ENCODE peak calls at places on chromosomes 11 and 22, in nine cellular contexts. Z is esophagus squamous epithelium, X is IMR-90, N is dorsolateral prefrontal cortex, D is astrocyte of the spinal cord, K is ovary, V is H9, O is lower leg skin, H is progenitor cell of endocrine pancreas. S is an unnamed sample.

GRCh38 chr11:126359431-126360048 is 4.1 kb downstream of the ST3GAL4 start:
- DNase-seq in D (peak; percentile 33), O (peak; percentile 69), Z (no peak), K (peak; percentile 94), N (no peak), X (peak; percentile 37), V (no peak), H (no peak), S (no peak)

GRCh38 chr11:16792426-16792825 is 54.0 kb downstream of the C11orf58 start:
- DNase-seq in V (no peak), N (no peak), O (no peak), Z (no peak), X (no peak), H (no peak), D (peak; percentile 60), K (no peak), S (no peak)

GRCh38 chr11:64583296-64584262 is 7.4 kb upstream of the SLC22A12 start:
- DNase-seq in X (no peak), K (no peak), H (no peak), O (no peak), N (no peak), D (no peak), Z (no peak), V (no peak), S (no peak)

GRCh38 chr11:94655291-94655690 is 88.1 kb downstream of the PIWIL4 start:
- DNase-seq in Z (no peak), K (no peak), X (no peak), O (no peak), D (no peak), H (no peak), V (peak; percentile 26), N (no peak), S (no peak)

GRCh38 chr22:32364210-32364609 is 6.5 kb downstream of the RFPL3 start:
- DNase-seq in X (no peak), K (no peak), O (no peak), Z (no peak), V (no peak), N (no peak), D (no peak), H (no peak), S (no peak)

GRCh38 chr11:15801616-15802015 is 554.7 kb downstream of the SOX6 start:
- DNase-seq in K (no peak), N (no peak), D (peak; percentile 66), X (no peak), O (no peak), H (no peak), Z (no peak), V (no peak), S (no peak)

GRCh38 chr11:69088676-69089146 is 40.0 kb downstream of the TPCN2 start:
- DNase-seq in D (peak; percentile 78), O (peak; percentile 50), N (peak; percentile 73), V (peak; percentile 91), K (peak; percentile 69), X (peak; percentile 76), H (peak; percentile 73), Z (no peak), S (peak; percentile 73)

GRCh38 chr22:31044262-31044861 is 36.8 kb upstream of the SMTN start:
- DNase-seq in N (no peak), Z (no peak), K (peak; percentile 87), V (peak; percentile 34), H (no peak), O (no peak), X (peak; percentile 74), D (no peak), S (no peak)

GRCh38 chr11:112219476-112220232 is 6.6 kb upstream of the PTS start:
- DNase-seq in H (peak; percentile 20), X (peak; percentile 81), O (peak; percentile 50), D (peak; percentile 79), K (peak; percentile 12), N (no peak), Z (no peak), V (peak; percentile 38), S (no peak)

GRCh38 chr11:24509114-24509513 is 12.3 kb downstream of the LUZP2 start:
- DNase-seq in O (no peak), D (peak; percentile 7), V (no peak), Z (no peak), K (no peak), X (peak; percentile 41), N (no peak), H (no peak), S (no peak)

GRCh38 chr22:28935713-28936112 is 52.3 kb downstream of the ZNRF3 start:
- DNase-seq in H (no peak), N (no peak), K (no peak), Z (no peak), D (no peak), X (no peak), O (no peak), V (no peak), S (no peak)
- TF ChIP-seq CTCF in H (peak; percentile 43), N (no peak), K (no peak), Z (no peak), D (peak; percentile 27), X (no peak), O (no peak), V (peak; percentile 60), S (peak; percentile 57)

GRCh38 chr11:113875414-113876073 is at the start of gene USP28:
- DNase-seq in N (peak; percentile 96), X (peak; percentile 95), H (peak; percentile 93), K (peak; percentile 97), Z (peak; percentile 51), O (peak; percentile 90), D (peak; percentile 97), V (peak; percentile 97), S (peak; percentile 93)

GRCh38 chr11:113874096-113874919 is 1.1 kb downstream of the USP28 start:
- DNase-seq in K (no peak), N (no peak), H (no peak), Z (no peak), X (peak; percentile 1), V (no peak), D (peak; percentile 35), O (no peak), S (no peak)

GRCh38 chr11:113873241-113873626 is 2.1 kb downstream of the USP28 start:
- DNase-seq in Z (no peak), X (peak; percentile 32), K (no peak), D (peak; percentile 46), H (no peak), O (no peak), N (no peak), V (no peak), S (no peak)

GRCh38 chr11:113876074-113876797 is 864 bp upstream of the USP28 start:
- DNase-seq in X (no peak), V (no peak), O (no peak), H (no peak), N (no peak), Z (no peak), D (no peak), K (no peak), S (no peak)

GRCh38 chr11:113874920-113875413 is 405 bp downstream of the USP28 start:
- DNase-seq in K (no peak), O (no peak), D (peak; percentile 39), N (no peak), H (no peak), V (no peak), Z (no peak), X (peak; percentile 35), S (no peak)
- TF ChIP-seq CTCF in K (peak; percentile 41), O (no peak), D (no peak), N (no peak), H (peak; percentile 41), V (no peak), Z (no peak), X (no peak), S (no peak)

GRCh38 chr11:72203163-72203562 is 11.2 kb downstream of the FOLR1 start:
- DNase-seq in H (no peak), O (no peak), Z (no peak), X (no peak), V (no peak), N (no peak), D (no peak), K (no peak), S (no peak)

GRCh38 chr11:72204865-72205264 is 11.7 kb upstream of the FOLR2 start:
- DNase-seq in D (no peak), X (no peak), O (no peak), K (no peak), Z (no peak), V (no peak), N (no peak), H (no peak), S (no peak)

GRCh38 chr11:72209101-72209500 is 7.5 kb upstream of the FOLR2 start:
- DNase-seq in O (no peak), Z (no peak), K (no peak), X (no peak), H (no peak), D (no peak), V (no peak), N (no peak), S (peak; percentile 7)

GRCh38 chr11:72202571-72202970 is 10.6 kb downstream of the FOLR1 start:
- DNase-seq in X (no peak), Z (no peak), H (no peak), O (no peak), V (no peak), N (no peak), K (no peak), D (no peak), S (no peak)

GRCh38 chr11:72208281-72208680 is 8.3 kb upstream of the FOLR2 start:
- DNase-seq in D (no peak), X (no peak), Z (no peak), H (no peak), K (no peak), O (no peak), N (no peak), V (no peak), S (peak; percentile 5)
- TF ChIP-seq CTCF in D (no peak), X (no peak), Z (no peak), H (no peak), K (no peak), O (no peak), N (no peak), V (no peak), S (no peak)

GRCh38 chr22:20762233-20762796 is 11.6 kb upstream of the SERPIND1 start:
- DNase-seq in O (no peak), D (no peak), X (no peak), N (no peak), K (no peak), Z (no peak), V (no peak), H (no peak), S (no peak)

GRCh38 chr22:20761536-20761935 is 12.4 kb upstream of the SERPIND1 start:
- DNase-seq in O (no peak), K (no peak), N (no peak), D (no peak), X (peak; percentile 55), H (no peak), Z (no peak), V (no peak), S (no peak)

GRCh38 chr22:20760084-20760483 is 13.8 kb upstream of the SERPIND1 start:
- DNase-seq in H (no peak), N (no peak), V (no peak), Z (no peak), O (no peak), X (no peak), D (no peak), K (no peak), S (no peak)

GRCh38 chr22:20756846-20757245 is 17.1 kb upstream of the SERPIND1 start:
- DNase-seq in X (no peak), Z (no peak), H (no peak), D (no peak), O (no peak), V (no peak), N (no peak), K (no peak), S (no peak)

DNA sequence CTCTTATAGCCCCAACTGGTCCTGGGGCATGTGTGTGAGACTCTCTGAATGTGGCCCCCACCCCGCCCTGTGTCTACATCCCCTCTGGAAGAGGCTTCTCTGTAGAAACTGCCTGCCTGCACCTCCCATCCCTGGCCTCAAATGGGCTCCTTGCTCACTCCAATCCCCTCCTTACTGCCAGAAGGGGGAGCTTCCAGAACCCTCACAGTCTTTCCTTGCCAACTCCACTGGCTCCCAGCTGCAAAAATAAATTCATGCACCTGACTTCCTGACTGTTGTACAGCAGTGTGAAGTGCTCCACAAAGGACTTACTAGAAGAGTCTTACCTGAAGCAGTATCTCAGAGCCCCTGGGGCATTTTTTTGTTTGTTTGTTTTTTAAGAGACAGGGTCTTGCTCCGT is 15.2 kb upstream of the SERPIND1 start:
- DNase-seq in D (no peak), X (no peak), K (no peak), V (peak; percentile 46), O (no peak), Z (no peak), H (no peak), N (no peak), S (no peak)
- TF ChIP-seq CTCF in D (peak; percentile 16), X (no peak), K (no peak), V (peak; percentile 55), O (no peak), Z (no peak), H (no peak), N (no peak), S (no peak)

S was measured in mesothelial cell of epicardium.